ENCODE peak calls at places on chromosome 18, in seven cellular contexts. A is A549, W is dorsolateral prefrontal cortex, Q is esophagus muscularis mucosa, F is AG04450, G is fibroblast of the aortic adventitia, P is tibial artery. M is an unnamed sample.

GRCh38 chr18:23331091-23331920 is 121.8 kb upstream of the RIOK3 start:
- DNase-seq in A (no peak), W (no peak), Q (no peak), F (no peak), G (no peak), P (no peak), M (no peak)

GRCh38 chr18:12516049-12516677 is 108.4 kb downstream of the PRELID3A start:
- DNase-seq in A (no peak), W (no peak), Q (no peak), F (no peak), G (peak), P (no peak), M (no peak)

GRCh38 chr18:6610436-6610835 is 119.1 kb upstream of the ARHGAP28 start:
- DNase-seq in A (no peak), W (no peak), Q (no peak), F (no peak), G (no peak), P (no peak), M (no peak)

GRCh38 chr18:55018602-55019001 is 59.3 kb upstream of the CCDC68 start:
- DNase-seq in A (no peak), W (no peak), Q (no peak), F (no peak), G (peak), P (no peak), M (no peak)

GRCh38 chr18:10035306-10035991 is 121.6 kb downstream of the VAPA start:
- DNase-seq in A (no peak), W (no peak), Q (no peak), F (no peak), G (no peak), P (no peak), M (no peak)

GRCh38 chr18:47754311-47755101 is 176.0 kb downstream of the SMAD2 start:
- DNase-seq in A (peak), W (no peak), Q (peak), F (no peak), G (no peak), P (no peak), M (no peak)

GRCh38 chr18:34543356-34543755 is 166.7 kb upstream of the DTNA start:
- DNase-seq in A (no peak), W (no peak), Q (no peak), F (no peak), G (no peak), P (no peak), M (no peak)

GRCh38 chr18:47522359-47522758 is 270.9 kb upstream of the SKOR2 start:
- DNase-seq in A (no peak), W (no peak), Q (no peak), F (no peak), G (no peak), P (no peak), M (no peak)

GRCh38 chr18:77059294-77059916 is 73.2 kb downstream of the MBP start:
- DNase-seq in A (peak), W (no peak), Q (no peak), F (no peak), G (peak), P (peak), M (no peak)

GRCh38 chr18:864872-865273 is 39.8 kb upstream of the ADCYAP1 start:
- DNase-seq in A (peak), W (peak), Q (no peak), F (peak), G (peak), P (peak), M (peak)

GRCh38 chr18:56166914-56167313 is 471.5 kb downstream of the TXNL1 start:
- DNase-seq in A (no peak), W (no peak), Q (no peak), F (no peak), G (no peak), P (no peak), M (no peak)

GRCh38 chr18:44725300-44726096 is 44.8 kb downstream of the SETBP1 start:
- DNase-seq in A (no peak), W (no peak), Q (no peak), F (no peak), G (peak), P (peak), M (no peak)

GRCh38 chr18:63160172-63160995 is 159.2 kb downstream of the BCL2 start:
- DNase-seq in A (no peak), W (no peak), Q (no peak), F (no peak), G (no peak), P (no peak), M (no peak)

GRCh38 chr18:35344736-35345459 is 678 bp upstream of the ZNF24 start:
- DNase-seq in A (no peak), W (peak), Q (no peak), F (no peak), G (no peak), P (no peak), M (no peak)

GRCh38 chr18:56488739-56489138 is 149.7 kb downstream of the TXNL1 start:
- DNase-seq in A (no peak), W (no peak), Q (no peak), F (no peak), G (no peak), P (no peak), M (no peak)

GRCh38 chr18:67381608-67382150 is 134.8 kb downstream of the DSEL start:
- DNase-seq in A (no peak), W (no peak), Q (no peak), F (no peak), G (no peak), P (no peak), M (no peak)
- TF ChIP-seq CTCF in A (no peak), W (no peak), Q (no peak), F (no peak), G (no peak), P (no peak), M (no peak)

DNA sequence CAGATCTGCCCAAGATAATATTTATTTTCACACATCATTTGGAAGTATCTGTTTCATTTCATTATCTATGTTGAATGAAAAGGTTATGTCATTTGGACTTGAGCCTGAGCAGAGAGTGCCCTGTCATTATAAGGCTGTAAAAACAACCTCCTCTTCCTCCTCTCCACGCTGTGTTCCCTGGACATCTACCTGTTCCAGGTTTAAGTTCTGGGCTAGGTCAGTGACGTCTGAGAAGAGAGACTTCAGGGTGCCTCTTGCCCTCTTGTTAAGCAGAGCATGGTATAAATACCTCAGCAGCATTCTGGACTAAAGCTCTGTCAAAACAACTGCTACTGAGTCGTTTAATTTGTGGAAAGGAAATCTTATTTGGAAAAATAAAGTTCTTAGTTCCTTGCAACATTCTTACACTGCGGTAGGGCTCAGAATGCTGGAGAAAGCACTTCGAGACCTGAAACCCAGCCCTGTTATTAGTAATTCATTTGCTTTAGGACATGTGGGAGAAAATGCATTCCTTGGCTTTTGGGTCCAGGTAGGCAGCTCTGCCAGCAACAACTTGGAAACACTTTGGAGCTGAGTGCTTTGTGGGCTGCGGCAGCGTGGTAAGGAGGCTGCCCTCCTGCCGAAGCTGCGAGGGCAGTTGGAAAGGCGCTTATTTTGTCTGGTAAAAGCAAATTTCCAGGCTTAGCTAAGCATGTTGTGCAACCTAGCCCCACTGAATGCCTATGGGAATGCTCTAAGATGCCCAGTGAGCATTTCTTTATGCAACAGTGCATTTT is 91.8 kb upstream of the NEDD4L start:
- DNase-seq in A (no peak), W (no peak), Q (no peak), F (no peak), G (peak), P (no peak), M (no peak)
- H3K4me3 ChIP-seq in A (no peak), W (no peak), Q (no peak), F (no peak), G (no peak), P (no peak), M (no peak)

GRCh38 chr18:8898990-8899389 is 193.6 kb downstream of the MTCL1 start:
- DNase-seq in A (no peak), W (no peak), Q (no peak), F (no peak), G (no peak), P (no peak), M (no peak)
- TF ChIP-seq CTCF in A (no peak), W (no peak), Q (no peak), F (no peak), G (no peak), P (no peak), M (no peak)

GRCh38 chr18:79682896-79683625 is 3.5 kb downstream of the CTDP1 start:
- DNase-seq in A (no peak), W (no peak), Q (no peak), F (no peak), G (no peak), P (no peak), M (no peak)
- H3K4me3 ChIP-seq in A (no peak), W (no peak), Q (no peak), F (no peak), G (no peak), P (no peak), M (no peak)

DNA sequence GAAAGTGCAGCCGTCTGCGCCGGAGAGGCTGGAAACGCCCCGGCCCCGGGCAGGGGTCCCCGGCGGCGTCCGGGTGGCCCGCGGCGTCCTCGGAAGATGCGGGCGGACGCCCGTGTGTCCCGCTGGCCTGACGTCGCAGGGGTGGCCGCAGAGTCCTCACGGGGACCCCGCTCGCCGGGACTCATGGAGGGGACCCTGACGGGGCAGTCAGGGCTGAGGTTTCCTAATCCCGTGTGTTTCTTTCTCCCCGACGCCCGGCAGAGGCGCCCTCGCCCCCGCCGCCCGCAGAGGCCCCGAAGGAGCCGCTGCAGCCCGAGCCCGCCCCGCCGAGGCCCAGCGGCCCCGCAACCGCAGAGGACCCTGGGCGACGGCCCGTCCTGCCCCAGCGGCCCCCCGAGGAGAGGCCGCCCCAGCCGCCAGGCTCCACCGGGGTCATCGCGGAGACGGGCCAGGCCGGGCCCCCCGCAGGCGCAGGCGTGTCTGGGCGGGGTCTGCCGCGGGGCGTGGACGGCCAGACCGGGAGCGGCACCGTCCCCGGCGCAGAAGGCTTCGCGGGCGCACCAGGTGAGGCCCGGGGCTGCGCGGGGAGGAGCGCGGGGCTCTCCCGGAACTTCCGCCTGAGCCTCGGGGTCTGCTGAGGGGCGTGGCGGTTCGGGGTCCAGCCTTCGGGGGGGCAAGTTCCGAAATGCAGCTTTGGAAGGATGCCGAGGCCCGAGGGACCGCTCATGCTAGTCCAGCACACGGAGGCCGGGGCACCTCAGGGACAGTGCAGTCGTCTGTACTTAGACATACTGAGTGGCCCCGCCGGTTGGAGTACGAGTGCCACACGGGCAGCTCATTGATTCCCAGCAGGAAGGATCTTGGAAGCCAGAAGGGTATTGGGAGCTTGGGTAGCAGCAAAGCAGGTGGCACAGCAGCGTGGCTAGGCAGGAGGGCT is 60.0 kb downstream of the EMILIN2 start:
- DNase-seq in A (peak), W (no peak), Q (no peak), F (no peak), G (no peak), P (no peak), M (no peak)
- TF ChIP-seq CTCF in A (peak), W (no peak), Q (no peak), F (peak), G (peak), P (no peak), M (peak)

DNA sequence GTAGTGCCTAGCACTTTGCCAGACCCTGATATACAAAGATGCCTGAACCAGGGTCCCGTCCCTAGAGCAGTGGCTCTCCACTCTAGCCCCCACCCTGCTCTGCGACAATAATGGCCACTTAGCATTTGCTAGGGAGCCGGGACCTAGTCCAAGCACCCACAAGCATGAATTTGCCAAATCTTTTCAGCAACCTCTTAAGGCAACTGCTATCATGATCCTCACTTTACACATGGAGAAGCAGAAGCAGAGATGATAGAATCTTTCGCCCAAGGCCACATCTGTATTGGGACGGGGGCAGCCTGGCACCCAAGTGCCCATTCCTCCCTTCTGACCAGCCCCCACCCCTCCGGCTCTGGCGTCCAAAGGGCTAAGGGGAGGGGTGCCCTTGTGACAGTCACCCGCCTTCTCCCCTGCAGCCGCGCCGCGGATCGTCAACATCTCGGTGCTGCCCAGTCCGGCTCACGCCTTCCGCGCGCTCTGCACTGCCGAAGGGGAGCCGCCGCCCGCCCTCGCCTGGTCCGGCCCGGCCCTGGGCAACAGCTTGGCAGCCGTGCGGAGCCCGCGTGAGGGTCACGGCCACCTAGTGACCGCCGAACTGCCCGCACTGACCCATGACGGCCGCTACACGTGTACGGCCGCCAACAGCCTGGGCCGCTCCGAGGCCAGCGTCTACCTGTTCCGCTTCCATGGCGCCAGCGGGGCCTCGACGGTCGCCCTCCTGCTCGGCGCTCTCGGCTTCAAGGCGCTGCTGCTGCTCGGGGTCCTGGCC is 13.0 kb downstream of the SIGLEC15 start:
- DNase-seq in A (no peak), W (no peak), Q (no peak), F (no peak), G (no peak), P (no peak), M (no peak)
- H3K4me3 ChIP-seq in A (no peak), W (peak), Q (peak), F (no peak), G (no peak), P (peak), M (no peak)

DNA sequence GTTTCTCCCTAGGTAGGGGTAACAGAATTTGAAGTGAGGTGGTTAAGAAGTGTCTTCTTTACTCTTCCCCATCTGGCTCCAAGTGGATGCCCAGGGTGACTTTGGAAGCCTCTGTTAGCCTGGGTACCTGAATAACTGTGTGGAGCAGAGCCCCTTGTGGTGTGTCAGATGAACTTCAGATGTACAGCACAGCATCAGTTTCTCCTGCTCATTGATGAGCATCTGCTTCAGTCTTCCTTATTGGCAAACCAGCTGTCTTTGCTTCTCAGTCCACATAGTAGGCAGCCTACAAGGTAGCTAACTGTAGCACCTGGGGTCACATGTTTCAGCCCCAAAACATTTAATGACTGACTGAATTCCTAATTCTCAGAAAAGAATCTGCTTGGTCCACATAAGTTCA is 56.2 kb upstream of the ATP8B1 start:
- DNase-seq in A (peak), W (no peak), Q (peak), F (no peak), G (no peak), P (no peak), M (no peak)
- TF ChIP-seq CTCF in A (peak), W (no peak), Q (no peak), F (peak), G (peak), P (peak), M (peak)

DNA sequence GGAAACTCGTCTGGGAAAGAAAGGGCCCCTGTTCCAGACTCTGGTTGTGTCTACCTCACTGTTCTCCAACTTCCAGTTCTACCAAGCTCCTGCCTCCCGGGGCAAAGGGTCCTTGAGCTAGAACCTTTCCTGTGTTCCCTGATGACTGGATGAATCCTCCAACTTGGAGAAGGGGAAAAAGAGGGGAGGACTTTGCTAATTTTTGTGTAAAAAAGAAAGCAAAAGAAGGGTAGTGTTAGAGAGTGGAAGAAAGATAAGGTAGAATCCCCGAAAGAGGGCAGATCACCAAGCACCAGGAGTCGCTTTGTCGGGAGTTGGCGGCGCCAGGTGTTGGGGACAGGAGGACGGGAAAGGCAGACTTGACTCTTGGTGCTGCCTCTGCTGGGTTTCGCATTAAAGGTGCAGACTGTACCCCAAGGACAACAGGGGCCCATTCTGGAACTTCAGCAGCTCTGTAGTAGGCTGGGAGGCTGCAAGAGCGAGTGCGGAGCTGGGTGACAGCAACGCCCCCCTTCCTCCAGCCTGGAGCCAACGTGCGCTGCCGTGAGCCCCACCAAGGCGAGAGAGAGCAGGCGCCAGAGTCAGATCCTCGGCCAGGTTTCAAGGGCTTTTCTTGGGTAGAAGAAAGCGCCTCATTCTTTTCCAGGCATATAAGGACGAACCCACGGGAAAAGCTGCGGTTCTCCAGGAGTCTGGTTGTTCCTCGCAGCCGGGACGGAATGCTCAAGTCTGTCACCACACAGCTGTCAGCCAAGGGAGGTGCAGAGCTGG is 1.7 kb downstream of the DOK6 start:
- DNase-seq in A (no peak), W (no peak), Q (no peak), F (no peak), G (peak), P (no peak), M (no peak)
- H3K4me3 ChIP-seq in A (no peak), W (peak), Q (peak), F (no peak), G (peak), P (peak), M (no peak)

DNA sequence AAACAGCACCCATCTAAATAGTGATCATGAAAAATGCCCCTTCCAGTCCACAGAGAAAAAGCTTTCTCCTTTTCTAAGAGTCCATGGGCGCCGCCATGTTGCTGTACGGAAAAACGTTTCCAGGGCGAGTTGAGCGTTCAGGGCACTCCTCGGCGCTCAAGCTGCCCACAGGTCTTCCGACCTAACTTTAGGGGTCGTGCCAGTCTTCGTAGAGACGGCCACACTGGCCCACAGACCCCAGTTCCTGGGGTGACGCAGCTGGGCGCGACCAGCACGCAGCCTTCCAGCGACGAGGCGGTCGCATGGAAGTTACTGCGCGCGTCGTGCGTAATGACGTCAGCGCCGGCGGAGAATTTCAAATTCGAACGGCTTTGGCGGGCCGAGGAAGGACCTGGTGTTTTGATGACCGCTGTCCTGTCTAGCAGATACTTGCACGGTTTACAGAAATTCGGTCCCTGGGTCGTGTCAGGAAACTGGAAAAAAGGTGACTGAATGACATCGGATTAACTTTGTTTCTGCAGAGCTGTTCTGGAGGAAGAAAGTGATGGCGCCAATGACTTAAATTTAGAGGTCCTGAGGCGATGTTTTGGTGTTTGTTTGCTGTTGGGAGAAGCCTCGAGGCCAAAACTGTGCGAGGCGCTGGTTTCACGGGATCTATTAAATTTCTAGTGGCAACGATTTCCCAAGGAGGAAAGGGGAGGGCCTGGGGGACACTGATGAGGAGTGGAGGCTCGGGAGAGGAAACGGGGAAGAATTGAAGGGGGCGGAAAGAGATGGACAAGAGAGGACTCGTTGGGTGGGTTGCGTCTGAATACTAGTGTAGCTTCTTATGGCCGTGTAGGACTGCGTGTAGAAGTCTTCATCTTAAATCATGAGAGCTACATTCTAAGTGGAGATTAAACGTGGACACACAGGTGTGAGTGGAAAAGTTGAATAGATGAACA is at the start of the genes METTL4 and NDC80:
- DNase-seq in A (peak), W (peak), Q (peak), F (peak), G (peak), P (peak), M (peak)
- TF ChIP-seq CTCF in A (no peak), W (no peak), Q (no peak), F (no peak), G (no peak), P (no peak), M (no peak)

M was measured in AG04449.